ENCODE peak calls at places on chromosomes 5 and 9, in seven cellular contexts. L, G, M, X, F, E and V are unnamed samples.

GRCh38 chr5:1772634-1773033 is 27.0 kb downstream of the MRPL36 start:
- DNase-seq in L (no peak), G (no peak), M (no peak), X (no peak), F (no peak), E (no peak), V (no peak)

GRCh38 chr9:21015122-21015815 is 16.2 kb downstream of the HACD4 start:
- DNase-seq in L (no peak), G (no peak), M (no peak), X (no peak), F (no peak), E (no peak), V (no peak)

GRCh38 chr5:143713331-143714032 is 98.5 kb upstream of the HMHB1 start:
- DNase-seq in L (no peak), G (no peak), M (no peak), X (no peak), F (no peak), E (no peak), V (no peak)

GRCh38 chr9:123643518-123643917 is 286.4 kb downstream of the DENND1A start:
- DNase-seq in L (no peak), G (no peak), M (no peak), X (peak; percentile 65), F (no peak), E (no peak), V (no peak)

GRCh38 chr5:178582291-178582690 is 7.9 kb downstream of the COL23A1 start:
- DNase-seq in L (no peak), G (no peak), M (no peak), X (no peak), F (no peak), E (no peak), V (peak; percentile 67)

GRCh38 chr9:36566813-36567217 is 5.9 kb upstream of the MELK start:
- DNase-seq in L (no peak), G (peak; percentile 55), M (no peak), X (no peak), F (no peak), E (no peak), V (no peak)

GRCh38 chr5:78747703-78748359 is 99.3 kb upstream of the LHFPL2 start:
- DNase-seq in L (no peak), G (no peak), M (no peak), X (no peak), F (peak; percentile 12), E (no peak), V (no peak)

GRCh38 chr9:110116543-110116885 is 91.4 kb downstream of the C9orf152 start:
- DNase-seq in L (no peak), G (no peak), M (no peak), X (no peak), F (no peak), E (no peak), V (no peak)

GRCh38 chr5:72991394-72991793 is 35.6 kb downstream of the FCHO2 start:
- DNase-seq in L (no peak), G (no peak), M (no peak), X (no peak), F (no peak), E (no peak), V (no peak)

GRCh38 chr5:149740341-149740740 is 10.2 kb downstream of the PPARGC1B start:
- DNase-seq in L (peak; percentile 9), G (no peak), M (no peak), X (no peak), F (no peak), E (no peak), V (no peak)

GRCh38 chr5:27592231-27592630 is 553.8 kb upstream of the CDH9 start:
- DNase-seq in L (no peak), G (no peak), M (no peak), X (no peak), F (no peak), E (no peak), V (no peak)

GRCh38 chr5:108650997-108651396 is 96.7 kb upstream of the FER start:
- DNase-seq in L (no peak), G (no peak), M (no peak), X (no peak), F (no peak), E (no peak), V (no peak)

GRCh38 chr5:151820903-151821302 is 49.1 kb downstream of the G3BP1 start:
- DNase-seq in L (no peak), G (no peak), M (no peak), X (no peak), F (peak; percentile 55), E (no peak), V (no peak)

GRCh38 chr9:131113655-131114563 is 11.5 kb upstream of the NUP214 start:
- DNase-seq in L (no peak), G (no peak), M (no peak), X (no peak), F (no peak), E (no peak), V (no peak)

GRCh38 chr5:111028865-111029264 is 42.6 kb upstream of the TSLP start:
- DNase-seq in L (no peak), G (no peak), M (no peak), X (no peak), F (no peak), E (no peak), V (no peak)

GRCh38 chr9:133632806-133633680 is 3.1 kb upstream of the DBH start:
- DNase-seq in L (no peak), G (no peak), M (no peak), X (no peak), F (no peak), E (no peak), V (no peak)

GRCh38 chr9:4365055-4365454 is 65.2 kb upstream of the GLIS3 start:
- DNase-seq in L (no peak), G (no peak), M (no peak), X (no peak), F (no peak), E (no peak), V (no peak)

GRCh38 chr9:92035687-92036410 is 79.4 kb downstream of the SPTLC1 start:
- DNase-seq in L (no peak), G (no peak), M (no peak), X (no peak), F (no peak), E (no peak), V (peak; percentile 68)

GRCh38 chr5:111627862-111628261 is 115.5 kb upstream of the STARD4 start:
- DNase-seq in L (no peak), G (no peak), M (no peak), X (no peak), F (no peak), E (no peak), V (no peak)

GRCh38 chr5:6714221-6715041 is 1.2 kb downstream of the TENT4A start:
- DNase-seq in L (no peak), G (no peak), M (peak; percentile 50), X (peak; percentile 29), F (peak; percentile 37), E (no peak), V (peak; percentile 74)

GRCh38 chr5:62590396-62590795 is 11.8 kb downstream of the LRRC70 start:
- DNase-seq in L (no peak), G (no peak), M (no peak), X (no peak), F (no peak), E (no peak), V (no peak)

GRCh38 chr5:92822183-92822582 is 758.8 kb downstream of the NR2F1-AS1 start:
- DNase-seq in L (no peak), G (no peak), M (no peak), X (no peak), F (no peak), E (no peak), V (no peak)

GRCh38 chr5:118196229-118196628 is 792.1 kb downstream of the DTWD2 start:
- DNase-seq in L (no peak), G (no peak), M (no peak), X (no peak), F (no peak), E (no peak), V (no peak)

DNA sequence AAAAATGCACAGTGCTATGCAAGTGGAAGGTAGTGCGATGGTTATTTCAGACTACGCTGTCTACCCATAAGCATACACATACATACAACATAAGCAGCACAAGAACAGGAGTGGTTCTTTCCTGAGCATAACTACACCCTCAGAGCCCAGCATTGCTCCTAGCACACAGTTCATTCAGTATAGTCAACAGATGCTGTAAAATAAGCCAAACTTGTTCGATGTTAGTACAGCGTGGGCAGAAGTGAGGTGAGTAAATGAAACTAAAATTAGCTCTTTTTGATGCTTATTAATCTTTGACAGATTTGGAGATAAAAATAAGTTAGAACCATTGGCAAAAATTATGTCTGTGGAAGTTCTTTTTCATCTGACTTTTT is 47.8 kb downstream of the S1PR3 start:
- DNase-seq in L (no peak), G (no peak), M (no peak), X (no peak), F (no peak), E (no peak), V (no peak)
- TF ChIP-seq CTCF in L (no peak), G (no peak), M (no peak), X (no peak), F (no peak), E (no peak), V (no peak)

DNA sequence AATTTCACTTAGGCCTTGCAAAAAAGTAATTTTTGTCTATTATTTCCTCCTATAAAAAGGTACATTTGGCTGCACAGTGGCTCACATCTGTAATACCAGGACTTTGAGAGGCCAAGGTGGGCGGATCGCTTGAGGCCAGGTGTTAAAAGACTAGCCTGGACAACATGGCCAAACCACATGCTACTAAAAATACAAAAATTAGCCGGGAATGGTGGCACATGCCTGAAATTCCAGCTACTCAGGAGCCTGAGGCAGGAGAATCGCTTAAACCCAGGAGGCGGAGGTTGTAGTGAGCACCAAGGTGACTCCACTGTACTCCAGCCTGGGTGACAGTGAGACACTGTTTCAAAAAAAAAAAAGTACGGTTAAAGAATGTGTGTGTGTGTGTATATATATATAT is 15.7 kb downstream of the NUP155 start:
- DNase-seq in L (no peak), G (no peak), M (no peak), X (no peak), F (no peak), E (no peak), V (no peak)
- TF ChIP-seq CTCF in L (no peak), G (no peak), M (no peak), X (no peak), F (no peak), E (no peak), V (no peak)

DNA sequence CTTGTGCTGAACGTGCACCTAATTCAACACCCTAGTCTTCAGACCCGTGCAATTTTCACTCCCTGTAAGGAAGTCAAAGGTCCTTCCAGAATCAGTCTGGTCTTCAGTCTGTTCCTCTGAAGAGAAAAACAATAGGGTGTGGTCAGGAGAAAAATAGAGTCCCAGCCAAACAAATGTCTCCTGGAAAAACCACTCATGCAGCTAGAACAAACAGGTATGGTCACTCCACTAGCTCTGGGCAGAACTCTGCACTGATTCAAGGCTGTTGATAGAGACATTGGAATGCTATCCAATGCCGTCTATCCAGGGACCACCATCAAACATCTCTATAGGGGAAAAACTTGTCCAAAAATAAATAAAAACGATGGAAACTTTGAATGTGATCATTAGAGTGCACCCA is 81.8 kb upstream of the MAP3K1 start:
- DNase-seq in L (no peak), G (no peak), M (no peak), X (no peak), F (no peak), E (no peak), V (no peak)
- TF ChIP-seq CTCF in L (no peak), G (no peak), M (no peak), X (no peak), F (no peak), E (no peak), V (no peak)

GRCh38 chr5:134784946-134785620 is 26.5 kb downstream of the DDX46 start:
- DNase-seq in L (no peak), G (no peak), M (no peak), X (no peak), F (no peak), E (no peak), V (no peak)

GRCh38 chr5:134787692-134788091 is 29.1 kb downstream of the DDX46 start:
- DNase-seq in L (no peak), G (no peak), M (no peak), X (no peak), F (no peak), E (no peak), V (no peak)

GRCh38 chr5:134784241-134784920 is 25.8 kb downstream of the DDX46 start:
- DNase-seq in L (no peak), G (no peak), M (no peak), X (no peak), F (no peak), E (no peak), V (no peak)
- TF ChIP-seq CTCF in L (no peak), G (no peak), M (no peak), X (no peak), F (no peak), E (peak; percentile 20), V (peak; percentile 25)